ENCODE peak calls at places on chromosomes 11 and 22, in six cellular contexts. G is NCI-H1105, R is NCI-H69, I is mucosa of gallbladder, F is IMR-90, H is RWPE1. Z is an unnamed sample.

GRCh38 chr11:14435717-14436116 is 63.9 kb downstream of the COPB1 start:
- DNase-seq in H (no peak), G (no peak), R (no peak), I (no peak), F (no peak), Z (no peak)

GRCh38 chr22:49752598-49753091 is 75.0 kb downstream of the BRD1 start:
- DNase-seq in H (no peak), G (no peak), I (no peak), R (no peak), F (no peak), Z (no peak)

GRCh38 chr11:64146036-64146943 is 19.6 kb downstream of the MACROD1 start:
- DNase-seq in H (peak), F (peak), I (peak), G (no peak), R (peak), Z (no peak)

GRCh38 chr11:131999084-131999483 is 628.7 kb downstream of the NTM start:
- DNase-seq in R (peak), G (peak), I (no peak), H (no peak), F (no peak), Z (no peak)

GRCh38 chr11:133810766-133811165 is 34.5 kb downstream of the SPATA19 start:
- DNase-seq in I (no peak), R (no peak), H (no peak), G (no peak), F (no peak), Z (no peak)

GRCh38 chr22:50672471-50673230 is at the start of gene SHANK3:
- DNase-seq in I (peak), H (no peak), F (no peak), G (no peak), R (no peak), Z (peak)

GRCh38 chr22:33853200-33854097 is 66.8 kb downstream of the LARGE1 start:
- DNase-seq in R (no peak), F (peak), I (peak), H (no peak), G (peak), Z (peak)

GRCh38 chr22:24583221-24583971 is 9.5 kb downstream of the LRRC75B start:
- DNase-seq in R (peak), I (peak), F (peak), G (peak), H (no peak), Z (no peak)

GRCh38 chr22:44309137-44309536 is 3.6 kb downstream of the SHISAL1 start:
- DNase-seq in H (peak), G (no peak), I (no peak), R (no peak), F (peak), Z (no peak)

GRCh38 chr11:29452131-29452530 is 564.7 kb downstream of the KCNA4 start:
- DNase-seq in F (peak), G (no peak), R (no peak), H (no peak), I (no peak), Z (no peak)

GRCh38 chr11:124971810-124972209 is 17.8 kb downstream of the CCDC15 start:
- DNase-seq in F (peak), R (no peak), I (no peak), G (no peak), H (no peak), Z (no peak)

GRCh38 chr11:10386861-10387208 is 68.2 kb upstream of the AMPD3 start:
- DNase-seq in H (no peak), R (no peak), I (no peak), G (no peak), F (no peak), Z (peak)

GRCh38 chr11:116895053-116895757 is 57.8 kb upstream of the APOA1 start:
- DNase-seq in I (no peak), F (no peak), G (no peak), R (peak), H (no peak), Z (no peak)

GRCh38 chr22:48803993-48804810 is 1023.5 kb downstream of the BRD1 start:
- DNase-seq in G (no peak), H (no peak), F (no peak), R (no peak), I (no peak), Z (no peak)

GRCh38 chr11:17992916-17993315 is 19.9 kb downstream of the SERGEF start:
- DNase-seq in H (no peak), G (peak), R (peak), I (no peak), F (no peak), Z (no peak)

GRCh38 chr11:94647926-94648325 is 80.8 kb downstream of the PIWIL4 start:
- DNase-seq in F (peak), R (peak), I (peak), H (no peak), G (no peak), Z (no peak)

GRCh38 chr11:96127596-96127959 is 203.7 kb upstream of the MTMR2 start:
- DNase-seq in G (peak), I (no peak), R (peak), F (no peak), H (no peak), Z (no peak)

GRCh38 chr22:36425977-36426523 is 38.3 kb upstream of the MYH9 start:
- DNase-seq in I (no peak), H (no peak), R (peak), F (peak), G (no peak), Z (no peak)

GRCh38 chr11:14764899-14765527 is 121.4 kb downstream of the PDE3B start:
- DNase-seq in F (peak), H (no peak), R (no peak), I (no peak), G (no peak), Z (no peak)

GRCh38 chr11:30579348-30579747 is 6.8 kb downstream of the MPPED2 start:
- DNase-seq in G (no peak), F (no peak), R (peak), H (no peak), I (no peak), Z (no peak)

GRCh38 chr11:76763573-76764348 is 19.4 kb upstream of the TSKU start:
- DNase-seq in R (no peak), G (no peak), H (peak), I (peak), F (peak), Z (no peak)

GRCh38 chr11:116644201-116644947 is 128.4 kb downstream of the BUD13 start:
- DNase-seq in G (no peak), F (no peak), R (no peak), I (no peak), H (no peak), Z (no peak)

GRCh38 chr11:20119315-20119714 is 41.0 kb downstream of the DBX1 start:
- DNase-seq in R (no peak), G (no peak), H (no peak), F (no peak), I (no peak), Z (no peak)

GRCh38 chr11:91248199-91248807 is 976.3 kb upstream of the FAT3 start:
- DNase-seq in F (peak), H (peak), I (no peak), R (peak), G (peak), Z (no peak)

GRCh38 chr11:44899959-44900358 is 50.7 kb downstream of the TP53I11 start:
- DNase-seq in G (no peak), R (no peak), I (no peak), H (peak), F (peak), Z (no peak)

Z was measured in left lobe of liver.